ENCODE peak calls at places on chromosome 18, in ten cellular contexts. C is GM23338; O is PC-3; M is COR-L47; Y is choroid plexus epithelial cell; L is stromal cell of bone marrow; E is C1 segment of cervical spinal cord; J is astrocyte; X is uterus; B is CD4-positive, alpha-beta T cell. F is an unnamed sample.

GRCh38 chr18:13982136-13982535 is 66.8 kb upstream of the MC2R start:
- DNase-seq in L (no peak), O (no peak), X (no peak), Y (no peak), C (peak), J (no peak), E (no peak), M (no peak), B (no peak), F (no peak)

GRCh38 chr18:3552305-3552704 is 102.3 kb downstream of the TGIF1 start:
- DNase-seq in B (no peak), C (no peak), L (no peak), X (no peak), M (no peak), O (no peak), Y (no peak), J (no peak), E (no peak), F (no peak)

GRCh38 chr18:58581265-58581664 is 47.6 kb downstream of the ALPK2 start:
- DNase-seq in B (no peak), C (peak), E (no peak), J (peak), M (no peak), X (no peak), Y (peak), O (peak), L (peak), F (no peak)

GRCh38 chr18:21735452-21736015 is 5.1 kb upstream of the MIB1 start:
- DNase-seq in B (peak), E (no peak), C (peak), X (no peak), L (no peak), Y (peak), O (peak), J (no peak), M (no peak), F (no peak)

GRCh38 chr18:55317832-55318231 is 270.2 kb downstream of the TCF4 start:
- DNase-seq in O (no peak), X (no peak), J (no peak), L (no peak), C (no peak), B (no peak), Y (peak), M (peak), E (no peak), F (no peak)

GRCh38 chr18:47775961-47776360 is 154.5 kb downstream of the SMAD2 start:
- DNase-seq in Y (peak), M (no peak), L (no peak), O (peak), J (no peak), E (no peak), C (peak), X (no peak), B (no peak), F (no peak)

GRCh38 chr18:56541340-56541739 is 97.1 kb downstream of the TXNL1 start:
- DNase-seq in X (no peak), J (no peak), E (no peak), B (no peak), O (no peak), C (no peak), Y (no peak), L (no peak), M (no peak), F (no peak)

GRCh38 chr18:50950626-50951025 is 17.2 kb upstream of the ELAC1 start:
- DNase-seq in J (no peak), B (no peak), X (no peak), L (no peak), O (no peak), Y (no peak), E (no peak), C (no peak), M (no peak), F (no peak)

GRCh38 chr18:57015036-57015805 is 131.7 kb upstream of the BOD1L2 start:
- DNase-seq in J (no peak), E (no peak), O (no peak), M (no peak), Y (no peak), X (no peak), B (no peak), C (peak), L (no peak), F (no peak)

GRCh38 chr18:12991839-12992216 is 666 bp downstream of the CEP192 start:
- DNase-seq in J (peak), O (no peak), E (no peak), M (no peak), Y (peak), C (no peak), B (no peak), L (no peak), X (no peak), F (no peak)

GRCh38 chr18:26097563-26097962 is 7.2 kb upstream of the SS18 start:
- DNase-seq in M (no peak), B (no peak), Y (no peak), O (no peak), J (no peak), L (no peak), E (no peak), C (no peak), X (no peak), F (no peak)

GRCh38 chr18:67599277-67599676 is 82.8 kb upstream of the DSEL start:
- DNase-seq in M (no peak), X (no peak), L (no peak), Y (peak), C (no peak), J (peak), E (no peak), B (no peak), O (peak), F (no peak)

GRCh38 chr18:957829-958228 is 53.2 kb downstream of the ADCYAP1 start:
- DNase-seq in X (no peak), M (no peak), L (no peak), O (no peak), E (no peak), Y (no peak), B (no peak), C (no peak), J (no peak), F (no peak)

GRCh38 chr18:31720867-31721266 is 36.5 kb upstream of the B4GALT6 start:
- DNase-seq in B (no peak), C (no peak), X (no peak), E (no peak), Y (peak), J (peak), M (no peak), L (no peak), O (no peak), F (no peak)

GRCh38 chr18:79605481-79605880 is 74.1 kb upstream of the CTDP1 start:
- DNase-seq in J (no peak), X (peak), B (no peak), M (no peak), L (no peak), C (no peak), O (no peak), Y (no peak), E (no peak), F (no peak)

GRCh38 chr18:33951031-33951430 is 273.7 kb downstream of the NOL4 start:
- DNase-seq in X (no peak), L (peak), C (no peak), Y (peak), B (no peak), J (peak), O (no peak), E (no peak), M (no peak), F (no peak)

GRCh38 chr18:49999128-49999527 is 185.8 kb upstream of the ACAA2 start:
- DNase-seq in B (no peak), C (no peak), Y (no peak), O (no peak), X (no peak), J (no peak), L (no peak), M (no peak), E (no peak), F (no peak)

GRCh38 chr18:5311273-5312009 is 15.9 kb upstream of the ZBTB14 start:
- DNase-seq in L (peak), O (peak), E (no peak), C (no peak), J (no peak), Y (no peak), M (no peak), X (no peak), B (no peak), F (no peak)

GRCh38 chr18:48539406-48540328 is 836 bp downstream of the CTIF start:
- DNase-seq in J (peak), L (no peak), Y (peak), C (peak), O (peak), B (no peak), M (peak), X (peak), E (peak), F (no peak)

GRCh38 chr18:9722691-9723090 is 14.6 kb downstream of the RAB31 start:
- DNase-seq in J (no peak), L (no peak), E (no peak), C (peak), O (peak), B (no peak), Y (peak), M (peak), X (no peak), F (peak)

GRCh38 chr18:69900941-69901340 is 46.7 kb downstream of the CD226 start:
- DNase-seq in M (no peak), E (no peak), O (no peak), X (no peak), J (no peak), C (no peak), L (no peak), Y (no peak), B (no peak), F (no peak)

GRCh38 chr18:62982600-62983251 is 267.4 kb downstream of the PHLPP1 start:
- DNase-seq in Y (peak), B (peak), L (peak), M (peak), C (peak), E (peak), O (peak), X (peak), J (peak), F (peak)

GRCh38 chr18:35618703-35619102 is 37.2 kb downstream of the GALNT1 start:
- DNase-seq in M (no peak), J (no peak), Y (peak), X (no peak), E (no peak), C (peak), B (no peak), O (no peak), L (no peak), F (no peak)

GRCh38 chr18:9914334-9914583 is 443 bp downstream of the VAPA start:
- DNase-seq in E (no peak), B (no peak), L (no peak), O (no peak), M (no peak), X (no peak), C (peak), J (no peak), Y (no peak), F (no peak)

GRCh38 chr18:8951491-8951890 is 151.0 kb upstream of the NDUFV2 start:
- DNase-seq in M (peak), B (no peak), E (no peak), X (no peak), L (no peak), J (no peak), O (peak), Y (no peak), C (no peak), F (peak)

GRCh38 chr18:74942319-74942910 is 266.5 kb downstream of the PTGR3 start:
- DNase-seq in B (no peak), Y (no peak), O (peak), X (no peak), L (no peak), E (no peak), J (peak), M (no peak), C (no peak), F (no peak)

GRCh38 chr18:42338683-42339082 is 383.6 kb downstream of the PIK3C3 start:
- DNase-seq in B (no peak), L (no peak), M (no peak), Y (no peak), J (no peak), E (no peak), O (no peak), X (no peak), C (peak), F (no peak)

GRCh38 chr18:45621068-45621511 is 5.8 kb downstream of the SLC14A2 start:
- DNase-seq in O (peak), M (peak), L (peak), E (no peak), J (no peak), Y (peak), X (peak), B (peak), C (peak), F (peak)

GRCh38 chr18:74946646-74947045 is 262.3 kb downstream of the PTGR3 start:
- DNase-seq in Y (peak), M (no peak), O (peak), X (no peak), B (no peak), C (no peak), L (no peak), J (no peak), E (no peak), F (no peak)

GRCh38 chr18:36912887-36913286 is 84.0 kb downstream of the KIAA1328 start:
- DNase-seq in E (no peak), Y (no peak), C (no peak), M (no peak), O (no peak), L (no peak), X (no peak), B (no peak), J (no peak), F (no peak)